ENCODE peak calls at places on chromosome 18, in seven cellular contexts. Y is uterus; Z is non-pigmented ciliary epithelial cell; N is stomach; X is activated CD4-positive, CD25-positive, alpha-beta regulatory T cell treated with anti-CD3 and anti-CD28 coated beads, Interleukin-2, amount 50 U/mL, for 72 hours; H is NCI-H146; D is naive thymus-derived CD4-positive, alpha-beta T cell. W is an unnamed sample.
A peak's percentile ranks its signal among the peaks of the same experiment; 100 is the strongest.

GRCh38 chr18:58400337-58400885 is 228.5 kb downstream of the ALPK2 start:
- DNase-seq in Y (no peak), Z (no peak), N (no peak), X (no peak), H (no peak), D (peak; percentile 18), W (no peak)

GRCh38 chr18:28019425-28020108 is 157.4 kb downstream of the CDH2 start:
- DNase-seq in Y (no peak), Z (no peak), N (no peak), X (no peak), H (no peak), D (no peak), W (no peak)

GRCh38 chr18:7902399-7902839 is 335.3 kb downstream of the PTPRM start:
- DNase-seq in Y (peak; percentile 52), Z (peak; percentile 62), N (no peak), X (no peak), H (no peak), D (no peak), W (peak; percentile 40)

GRCh38 chr18:48872234-48873145 is 78.3 kb downstream of the SMAD7 start:
- DNase-seq in Y (no peak), Z (no peak), N (no peak), X (no peak), H (peak; percentile 97), D (no peak), W (peak; percentile 62)

GRCh38 chr18:3597159-3597977 is 147.4 kb downstream of the TGIF1 start:
- DNase-seq in Y (no peak), Z (no peak), N (no peak), X (no peak), H (no peak), D (no peak), W (no peak)

GRCh38 chr18:21303913-21304312 is 61.9 kb downstream of the GREB1L start:
- DNase-seq in Y (no peak), Z (no peak), N (no peak), X (no peak), H (no peak), D (no peak), W (no peak)

GRCh38 chr18:54734059-54734458 is 94.2 kb upstream of the RAB27B start:
- DNase-seq in Y (no peak), Z (peak; percentile 90), N (no peak), X (no peak), H (no peak), D (no peak), W (peak; percentile 91)

GRCh38 chr18:67400502-67401117 is 115.9 kb downstream of the DSEL start:
- DNase-seq in Y (no peak), Z (no peak), N (no peak), X (no peak), H (no peak), D (no peak), W (no peak)

GRCh38 chr18:77733292-77733903 is 483.8 kb downstream of the GALR1 start:
- DNase-seq in Y (no peak), Z (no peak), N (no peak), X (no peak), H (no peak), D (no peak), W (no peak)

GRCh38 chr18:57086163-57086562 is 60.7 kb upstream of the BOD1L2 start:
- DNase-seq in Y (no peak), Z (no peak), N (no peak), X (no peak), H (no peak), D (no peak), W (no peak)

GRCh38 chr18:56702946-56703345 is 51.8 kb downstream of the WDR7 start:
- DNase-seq in Y (no peak), Z (no peak), N (no peak), X (no peak), H (peak; percentile 65), D (peak; percentile 7), W (peak; percentile 59)

GRCh38 chr18:48913201-48913600 is 37.6 kb downstream of the SMAD7 start:
- DNase-seq in Y (peak; percentile 12), Z (no peak), N (peak; percentile 51), X (no peak), H (peak; percentile 36), D (peak; percentile 44), W (peak; percentile 56)

GRCh38 chr18:28359177-28359576 is 182.2 kb upstream of the CDH2 start:
- DNase-seq in Y (no peak), Z (no peak), N (no peak), X (no peak), H (no peak), D (no peak), W (peak; percentile 85)

GRCh38 chr18:61949946-61950345 is 57.1 kb upstream of the RNF152 start:
- DNase-seq in Y (peak; percentile 46), Z (peak; percentile 74), N (no peak), X (no peak), H (no peak), D (no peak), W (peak; percentile 94)

GRCh38 chr18:34760444-34760843 is 50.3 kb downstream of the DTNA start:
- DNase-seq in Y (no peak), Z (no peak), N (no peak), X (no peak), H (no peak), D (no peak), W (no peak)

GRCh38 chr18:71784777-71785176 is 759.4 kb downstream of the CBLN2 start:
- DNase-seq in Y (no peak), Z (no peak), N (no peak), X (no peak), H (peak; percentile 11), D (no peak), W (peak; percentile 34)

GRCh38 chr18:10490401-10491289 is 35.2 kb upstream of the NAPG start:
- DNase-seq in Y (no peak), Z (no peak), N (no peak), X (peak; percentile 35), H (no peak), D (peak; percentile 60), W (peak; percentile 2)

GRCh38 chr18:12048827-12049175 is 44.8 kb upstream of the ANKRD62 start:
- DNase-seq in Y (no peak), Z (peak; percentile 36), N (no peak), X (no peak), H (no peak), D (no peak), W (no peak)

W was measured in MCF 10A.